ENCODE peak calls at places on chromosome 9, in ten cellular contexts. W, E, S, Q, O, D, V, G, N and F are unnamed samples.

GRCh38 chr9:134712243-134712642 is 70.6 kb downstream of the COL5A1 start:
- DNase-seq in W (no peak), V (no peak), O (no peak), Q (no peak), D (no peak), S (no peak), E (no peak), G (no peak), N (no peak), F (no peak)

GRCh38 chr9:14153310-14153720 is 160.6 kb downstream of the NFIB start:
- DNase-seq in N (peak; percentile 52), D (no peak), Q (peak; percentile 57), S (no peak), O (no peak), E (no peak), G (peak; percentile 47), W (no peak), V (no peak), F (no peak)

GRCh38 chr9:3922846-3923245 is 377.0 kb downstream of the GLIS3 start:
- DNase-seq in Q (peak; percentile 14), V (no peak), W (no peak), D (no peak), G (no peak), S (no peak), N (no peak), E (no peak), O (no peak), F (no peak)

GRCh38 chr9:14215614-14216013 is 98.3 kb downstream of the NFIB start:
- DNase-seq in Q (peak; percentile 49), W (no peak), N (peak; percentile 59), D (no peak), G (peak; percentile 62), O (no peak), E (no peak), V (no peak), S (no peak), F (peak; percentile 37)

GRCh38 chr9:104849023-104849422 is 78.9 kb downstream of the ABCA1 start:
- DNase-seq in D (no peak), N (no peak), G (no peak), Q (no peak), E (no peak), V (no peak), S (no peak), O (no peak), W (no peak), F (no peak)

GRCh38 chr9:23850242-23851023 is 24.4 kb upstream of the ELAVL2 start:
- DNase-seq in Q (no peak), E (peak; percentile 24), G (no peak), O (no peak), S (peak; percentile 26), N (no peak), D (no peak), W (no peak), V (peak; percentile 22), F (no peak)

GRCh38 chr9:91101598-91102168 is 260.0 kb downstream of the AUH start:
- DNase-seq in W (no peak), Q (no peak), G (no peak), O (no peak), E (no peak), N (peak; percentile 35), S (no peak), V (no peak), D (no peak), F (no peak)

GRCh38 chr9:129052592-129052991 is 16.2 kb downstream of the MIGA2 start:
- DNase-seq in Q (no peak), D (no peak), G (no peak), E (no peak), O (no peak), V (no peak), S (peak; percentile 73), W (peak; percentile 86), N (no peak), F (peak; percentile 93)

GRCh38 chr9:76090909-76091308 is 200.4 kb downstream of the PCSK5 start:
- DNase-seq in W (no peak), G (no peak), N (no peak), O (no peak), S (no peak), Q (no peak), E (no peak), V (no peak), D (no peak), F (no peak)

GRCh38 chr9:14993061-14993800 is 83.0 kb upstream of the FREM1 start:
- DNase-seq in G (peak; percentile 63), E (no peak), Q (peak; percentile 83), D (peak; percentile 59), V (peak; percentile 93), O (no peak), W (peak; percentile 87), S (peak; percentile 49), N (peak; percentile 96), F (no peak)

GRCh38 chr9:112844771-112845542 is 45.7 kb downstream of the SLC46A2 start:
- DNase-seq in S (peak; percentile 92), W (peak; percentile 78), Q (peak; percentile 77), O (no peak), V (peak; percentile 77), D (peak; percentile 58), N (peak; percentile 84), E (peak; percentile 80), G (peak; percentile 80), F (peak; percentile 70)

GRCh38 chr9:134396825-134397224 is 70.6 kb downstream of the RXRA start:
- DNase-seq in W (no peak), S (no peak), D (no peak), E (no peak), N (no peak), Q (peak; percentile 24), G (peak; percentile 20), O (no peak), V (no peak), F (no peak)

GRCh38 chr9:137370865-137371520 is 52.0 kb downstream of the EXD3 start:
- DNase-seq in G (no peak), W (no peak), N (no peak), D (no peak), O (no peak), Q (no peak), V (no peak), E (no peak), S (no peak), F (no peak)

GRCh38 chr9:136403538-136403914 is 3.6 kb upstream of the SNAPC4 start:
- DNase-seq in G (no peak), W (no peak), V (no peak), Q (no peak), O (no peak), E (peak; percentile 82), N (no peak), S (no peak), D (no peak), F (no peak)

GRCh38 chr9:122367779-122368460 is 2.9 kb upstream of the PTGS1 start:
- DNase-seq in S (peak; percentile 96), G (no peak), D (no peak), Q (no peak), N (no peak), W (no peak), E (no peak), O (no peak), V (no peak), F (peak; percentile 76)

DNA sequence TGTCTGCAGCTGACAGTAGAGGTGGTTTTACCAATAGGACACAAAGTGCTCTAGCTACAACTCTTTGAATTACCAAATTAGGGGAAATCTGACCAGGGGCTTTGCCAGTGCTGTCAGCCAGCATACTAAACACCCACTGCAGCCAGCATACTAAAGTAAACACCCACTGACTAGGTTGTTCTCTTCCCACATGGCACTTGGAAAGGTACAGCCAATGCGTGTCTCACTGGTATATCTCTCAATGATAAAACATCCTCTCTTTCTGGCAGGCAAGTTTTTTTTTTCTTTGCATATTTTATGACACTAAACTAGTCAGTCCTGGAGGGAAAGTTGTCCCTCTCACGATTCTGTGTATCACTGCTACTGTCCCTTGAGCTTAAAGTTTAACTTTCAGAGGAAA is 216.1 kb downstream of the TLE1 start:
- DNase-seq in D (no peak), E (no peak), Q (no peak), O (no peak), V (no peak), S (no peak), G (no peak), N (no peak), W (no peak), F (no peak)
- TF ChIP-seq CTCF in D (no peak), E (no peak), Q (no peak), O (no peak), V (no peak), S (no peak), G (no peak), N (no peak), W (no peak), F (no peak)

DNA sequence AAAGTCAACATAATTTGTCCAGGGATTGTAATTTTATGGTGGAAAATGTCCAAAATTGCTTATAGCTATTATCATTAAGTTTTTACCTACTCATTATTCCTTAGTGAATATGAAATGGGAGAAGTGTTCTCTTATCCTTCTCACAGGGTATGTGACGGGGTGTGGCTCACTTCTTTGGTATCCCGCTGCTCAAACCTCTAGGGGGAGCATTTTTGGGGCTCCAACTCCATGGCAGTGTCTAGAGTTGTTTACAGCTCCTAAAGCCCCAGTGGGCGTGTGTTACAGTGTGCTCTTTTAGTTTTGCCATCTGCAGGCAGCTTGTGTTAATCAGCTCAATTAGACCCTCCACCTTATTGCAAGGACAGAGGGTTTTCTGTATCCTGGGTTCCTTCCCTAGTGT is 89.4 kb downstream of the CDKN2A start:
- DNase-seq in Q (no peak), O (no peak), W (no peak), N (peak; percentile 15), D (no peak), G (no peak), S (no peak), V (no peak), E (no peak), F (no peak)
- TF ChIP-seq CTCF in Q (peak; percentile 35), O (no peak), W (no peak), N (no peak), D (no peak), G (no peak), S (no peak), V (no peak), E (no peak), F (no peak)

GRCh38 chr9:87883990-87884389 is 1.3 kb downstream of the SPATA31E1 start:
- DNase-seq in E (no peak), V (no peak), G (no peak), S (no peak), Q (no peak), O (no peak), W (no peak), N (no peak), D (no peak), F (no peak)
- TF ChIP-seq CTCF in E (no peak), V (peak; percentile 14), G (no peak), S (no peak), Q (no peak), O (no peak), W (peak; percentile 15), N (no peak), D (no peak), F (peak; percentile 11)

DNA sequence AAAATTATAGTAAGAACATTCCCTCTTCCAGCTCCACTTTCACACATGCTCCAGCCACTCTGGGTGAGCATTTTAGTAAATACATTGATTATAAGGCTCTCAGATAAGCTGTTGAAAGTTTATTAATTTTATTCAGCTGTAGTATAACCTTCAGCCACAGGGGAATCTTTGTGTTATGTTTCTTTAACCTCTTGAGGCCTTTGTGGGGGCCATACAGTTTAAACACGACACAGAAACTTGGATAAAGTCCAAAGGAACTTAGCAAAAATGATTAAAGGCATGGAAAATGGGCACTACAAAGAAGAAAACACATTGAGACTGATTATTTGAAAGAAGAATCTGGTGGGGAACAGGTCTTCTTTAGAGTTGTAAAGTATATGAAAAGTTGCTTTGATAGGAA is 70.2 kb downstream of the AOPEP start:
- DNase-seq in G (no peak), S (no peak), V (no peak), E (no peak), N (no peak), Q (no peak), D (no peak), W (no peak), O (no peak), F (no peak)
- TF ChIP-seq CTCF in G (no peak), S (no peak), V (peak; percentile 5), E (no peak), N (no peak), Q (no peak), D (no peak), W (no peak), O (no peak), F (no peak)